ENCODE peak calls at places on chromosomes 5 and 9, in nine cellular contexts. Y is MM.1S, J is neural progenitor cell, T is GM23248, C is GM23338, W is HCT116, U is PC-3, O is hepatocyte, B is SK-N-SH. F is an unnamed sample.

GRCh38 chr9:112086627-112087026 is 88.5 kb downstream of the SUSD1 start:
- DNase-seq in Y (no peak), J (peak; percentile 44), T (peak; percentile 68), C (peak; percentile 47), W (no peak), U (peak; percentile 51), O (no peak), B (peak; percentile 42), F (peak; percentile 12)

GRCh38 chr5:100668511-100668910 is 133.3 kb downstream of the FAM174A start:
- DNase-seq in Y (no peak), J (no peak), T (peak; percentile 30), C (no peak), W (peak; percentile 8), U (peak; percentile 62), O (no peak), B (no peak), F (no peak)

GRCh38 chr9:129208191-129209091 is 30.4 kb upstream of the IER5L start:
- DNase-seq in Y (no peak), J (peak; percentile 62), T (no peak), C (peak; percentile 96), W (no peak), U (no peak), O (peak; percentile 71), B (no peak), F (peak; percentile 42)

GRCh38 chr5:103693485-103693884 is 130.9 kb upstream of the NUDT12 start:
- DNase-seq in Y (no peak), J (no peak), T (no peak), C (no peak), W (no peak), U (no peak), O (no peak), B (no peak), F (no peak)

GRCh38 chr5:151648988-151649387 is 37.7 kb downstream of the SPARC start:
- DNase-seq in Y (no peak), J (peak; percentile 55), T (no peak), C (no peak), W (no peak), U (no peak), O (no peak), B (no peak), F (no peak)

GRCh38 chr5:127041571-127041970 is 11.2 kb upstream of the MARCHF3 start:
- DNase-seq in Y (no peak), J (no peak), T (peak; percentile 52), C (no peak), W (no peak), U (peak; percentile 44), O (no peak), B (no peak), F (no peak)

GRCh38 chr5:54669845-54670635 is 152.5 kb downstream of the SNX18 start:
- DNase-seq in Y (no peak), J (no peak), T (no peak), C (no peak), W (no peak), U (no peak), O (no peak), B (no peak), F (no peak)

GRCh38 chr9:38144421-38144820 is 75.4 kb upstream of the SHB start:
- DNase-seq in Y (no peak), J (no peak), T (peak; percentile 44), C (no peak), W (no peak), U (peak; percentile 8), O (no peak), B (peak; percentile 34), F (no peak)

GRCh38 chr5:87302061-87302460 is 34.4 kb downstream of the RASA1 start:
- DNase-seq in Y (no peak), J (no peak), T (peak; percentile 49), C (no peak), W (no peak), U (peak; percentile 77), O (no peak), B (no peak), F (no peak)

GRCh38 chr9:107615325-107615724 is 125.8 kb upstream of the KLF4 start:
- DNase-seq in Y (no peak), J (no peak), T (peak; percentile 65), C (no peak), W (no peak), U (no peak), O (peak; percentile 65), B (no peak), F (no peak)

GRCh38 chr9:106921341-106921899 is 58.5 kb downstream of the ZNF462 start:
- DNase-seq in Y (peak; percentile 90), J (peak; percentile 21), T (peak; percentile 59), C (peak; percentile 21), W (peak; percentile 23), U (no peak), O (peak; percentile 91), B (peak; percentile 67), F (no peak)

GRCh38 chr9:76725885-76726284 is 38.4 kb upstream of the PCA3 start:
- DNase-seq in Y (no peak), J (no peak), T (no peak), C (no peak), W (no peak), U (no peak), O (no peak), B (no peak), F (no peak)

DNA sequence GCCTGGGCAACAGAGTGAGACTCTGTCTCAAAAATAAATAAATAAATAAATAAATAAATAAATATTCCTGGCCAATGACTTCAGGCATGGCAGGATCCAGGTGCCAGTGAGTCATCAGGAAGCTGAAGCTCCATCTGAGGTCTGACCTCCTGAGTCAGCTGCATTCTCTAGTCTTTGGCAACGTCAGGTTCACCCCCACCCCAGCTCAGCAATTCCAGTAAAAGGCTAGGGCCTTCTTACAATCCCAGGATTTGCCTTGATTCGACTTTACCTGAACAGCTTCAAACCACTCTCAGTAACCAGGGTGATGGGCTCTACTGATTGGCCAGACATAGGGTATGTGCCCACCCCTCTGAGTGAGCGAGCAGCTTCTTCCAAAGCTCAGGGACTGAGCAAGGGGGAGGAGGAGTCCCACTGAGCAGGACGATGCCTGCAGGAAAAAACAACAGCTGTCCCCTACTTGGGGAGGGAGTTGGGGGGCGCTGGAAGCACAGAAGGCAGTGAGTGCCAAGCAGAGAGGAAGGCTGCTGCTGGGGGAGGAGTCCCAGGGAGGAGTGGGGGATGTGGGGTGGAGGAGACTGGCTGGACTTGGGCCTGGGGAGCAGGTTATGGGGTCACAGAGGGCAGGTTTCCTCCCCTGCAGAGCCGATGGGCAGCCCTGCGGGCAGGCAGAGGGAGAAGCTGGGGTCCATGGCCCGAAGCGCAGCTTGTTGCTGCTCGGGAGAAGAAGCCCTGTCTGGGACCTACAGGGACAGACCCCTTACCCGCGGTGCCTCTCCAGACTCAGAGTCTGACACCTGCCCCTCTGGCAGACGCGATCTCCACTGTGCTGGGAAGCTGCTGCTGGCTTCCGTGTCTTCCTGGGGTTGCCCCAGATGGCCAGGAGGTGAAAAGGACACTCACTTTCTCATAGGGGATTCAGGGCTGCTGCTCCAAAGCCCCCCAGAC is 25.9 kb upstream of the UNC5A start:
- DNase-seq in Y (no peak), J (no peak), T (peak; percentile 87), C (peak; percentile 42), W (peak; percentile 81), U (peak; percentile 88), O (peak; percentile 50), B (no peak), F (no peak)
- TF ChIP-seq EZH2phosphoT487 in Y (no peak), J (no peak), T (no peak), C (no peak), W (no peak), U (no peak), O (no peak), B (no peak), F (no peak)

GRCh38 chr9:113573959-113574352 is 110.4 kb downstream of the RGS3 start:
- DNase-seq in Y (no peak), J (no peak), T (no peak), C (no peak), W (no peak), U (no peak), O (no peak), B (no peak), F (no peak)
- H3K4me1 ChIP-seq in Y (peaks cover 15% of the 10 kb centered on the region), J (no peaks in the 10 kb centered on the region), T (peaks cover 43% of the 10 kb centered on the region), C (peaks cover 11% of the 10 kb centered on the region), W (peaks cover 36% of the 10 kb centered on the region), U (peaks cover 48% of the 10 kb centered on the region), O (peaks cover 16% of the 10 kb centered on the region), B (peaks cover 14% of the 10 kb centered on the region), F (peaks cover 59% of the 10 kb centered on the region)

DNA sequence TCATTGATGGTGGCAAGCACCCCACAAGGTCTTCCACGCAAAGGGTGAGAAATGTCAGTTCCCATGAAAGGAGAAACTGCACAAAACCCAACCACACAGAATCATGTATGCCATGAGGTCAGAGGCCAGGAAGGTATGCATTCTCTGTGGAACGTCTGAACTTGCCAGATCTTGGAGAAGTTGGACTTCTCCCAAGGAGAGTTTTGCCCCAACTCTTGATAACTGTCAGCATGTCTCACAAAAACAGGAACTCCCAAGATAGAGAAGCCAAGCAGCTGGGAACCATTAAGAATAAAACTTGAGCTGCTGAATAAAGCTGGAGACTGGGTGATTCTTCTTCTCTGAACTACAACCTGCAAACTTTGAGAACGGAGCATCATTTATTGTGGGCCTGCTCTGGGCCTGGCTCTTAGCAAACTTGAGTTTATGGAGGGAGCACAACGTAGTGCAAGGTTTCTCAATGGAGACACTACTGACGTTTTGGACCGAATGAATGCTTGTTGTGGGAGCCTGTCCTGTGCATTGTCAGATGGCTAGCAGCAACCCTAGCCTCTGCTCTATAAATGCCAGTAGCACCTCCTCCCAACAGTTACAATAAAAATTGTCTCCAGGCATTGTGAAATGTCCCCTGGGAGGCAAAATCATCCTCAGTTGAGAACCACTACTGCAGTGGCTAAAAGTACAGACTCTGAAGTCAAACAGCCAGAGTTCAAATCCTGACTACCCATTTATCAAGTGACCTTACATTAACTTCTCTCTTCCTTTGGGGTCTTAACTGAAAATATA is 193.5 kb downstream of the ACTL7B start:
- DNase-seq in Y (no peak), J (no peak), T (peak; percentile 44), C (no peak), W (no peak), U (no peak), O (no peak), B (no peak), F (no peak)
- TF ChIP-seq EZH2phosphoT487 in Y (no peak), J (no peak), T (no peak), C (no peak), W (no peak), U (no peak), O (no peak), B (no peak), F (no peak)

GRCh38 chr9:69393425-69393824 is 68.4 kb downstream of the ENTREP1 start:
- DNase-seq in Y (no peak), J (no peak), T (no peak), C (no peak), W (no peak), U (no peak), O (no peak), B (no peak), F (no peak)

GRCh38 chr9:69392826-69393225 is 67.8 kb downstream of the ENTREP1 start:
- DNase-seq in Y (no peak), J (no peak), T (no peak), C (no peak), W (no peak), U (no peak), O (no peak), B (no peak), F (no peak)

GRCh38 chr9:69389437-69389995 is 64.5 kb downstream of the ENTREP1 start:
- DNase-seq in Y (no peak), J (peak; percentile 31), T (no peak), C (no peak), W (no peak), U (peak; percentile 35), O (no peak), B (no peak), F (no peak)

GRCh38 chr9:69391487-69391886 is 66.5 kb downstream of the ENTREP1 start:
- DNase-seq in Y (no peak), J (no peak), T (no peak), C (no peak), W (no peak), U (no peak), O (no peak), B (no peak), F (no peak)

GRCh38 chr9:69391946-69392345 is 66.9 kb downstream of the ENTREP1 start:
- DNase-seq in Y (no peak), J (no peak), T (no peak), C (no peak), W (no peak), U (no peak), O (no peak), B (no peak), F (no peak)
- H3K4me1 ChIP-seq in Y (no peaks in the 10 kb centered on the region), J (no peaks in the 10 kb centered on the region), T (no peaks in the 10 kb centered on the region), C (no peaks in the 10 kb centered on the region), W (no peaks in the 10 kb centered on the region), U (no peaks in the 10 kb centered on the region), O (no peaks in the 10 kb centered on the region), B (no peaks in the 10 kb centered on the region), F (no peaks in the 10 kb centered on the region)

F was measured in OCI-LY7.